ENCODE peak calls at places on chromosomes 11 and 22, in six cellular contexts. One of them, this sample, is unnamed.

GRCh38 chr11:61711493-61711892 is 31.3 kb downstream of the DAGLA start:
- DNase-seq in neuronal stem cell: no peak
- DNase-seq in IMR-90: no peak
- DNase-seq in H9: no peak
- DNase-seq in mesenchymal stem cell: no peak
- DNase-seq in H1: no peak
- DNase-seq in this sample: no peak

GRCh38 chr11:61297741-61298140 is 2.6 kb upstream of the VWCE start:
- DNase-seq in neuronal stem cell: no peak
- DNase-seq in IMR-90: peak
- DNase-seq in H9: no peak
- DNase-seq in mesenchymal stem cell: peak
- DNase-seq in H1: no peak
- DNase-seq in this sample: no peak

GRCh38 chr11:22798890-22799289 is 30.7 kb downstream of the SVIP start:
- DNase-seq in neuronal stem cell: no peak
- DNase-seq in IMR-90: no peak
- DNase-seq in H9: no peak
- DNase-seq in mesenchymal stem cell: no peak
- DNase-seq in H1: no peak
- DNase-seq in this sample: no peak

GRCh38 chr11:27627979-27628378 is 72.3 kb downstream of the BDNF start:
- DNase-seq in neuronal stem cell: no peak
- DNase-seq in IMR-90: no peak
- DNase-seq in H9: no peak
- DNase-seq in mesenchymal stem cell: no peak
- DNase-seq in H1: no peak
- DNase-seq in this sample: no peak

GRCh38 chr11:77322926-77323590 is 21.6 kb upstream of the GDPD4 start:
- DNase-seq in neuronal stem cell: no peak
- DNase-seq in IMR-90: peak
- DNase-seq in H9: no peak
- DNase-seq in mesenchymal stem cell: no peak
- DNase-seq in H1: no peak
- DNase-seq in this sample: no peak

GRCh38 chr11:114036156-114036811 is 23.2 kb upstream of the ZBTB16 start:
- DNase-seq in neuronal stem cell: peak
- DNase-seq in IMR-90: peak
- DNase-seq in H9: peak
- DNase-seq in mesenchymal stem cell: peak
- DNase-seq in H1: peak
- DNase-seq in this sample: peak

GRCh38 chr22:33883961-33884808 is 36.1 kb downstream of the LARGE1 start:
- DNase-seq in neuronal stem cell: no peak
- DNase-seq in IMR-90: no peak
- DNase-seq in H9: no peak
- DNase-seq in mesenchymal stem cell: no peak
- DNase-seq in H1: no peak
- DNase-seq in this sample: no peak

GRCh38 chr22:29606320-29606719 is 2.9 kb downstream of the NF2 start:
- DNase-seq in neuronal stem cell: no peak
- DNase-seq in IMR-90: no peak
- DNase-seq in H9: peak
- DNase-seq in mesenchymal stem cell: no peak
- DNase-seq in H1: no peak
- DNase-seq in this sample: peak

GRCh38 chr11:44464741-44465140 is 100.7 kb upstream of the CD82 start:
- DNase-seq in neuronal stem cell: no peak
- DNase-seq in IMR-90: no peak
- DNase-seq in H9: no peak
- DNase-seq in mesenchymal stem cell: no peak
- DNase-seq in H1: no peak
- DNase-seq in this sample: peak

GRCh38 chr11:72411623-72412532 is 22.5 kb downstream of the CLPB start:
- DNase-seq in neuronal stem cell: no peak
- DNase-seq in IMR-90: no peak
- DNase-seq in H9: no peak
- DNase-seq in mesenchymal stem cell: no peak
- DNase-seq in H1: no peak
- DNase-seq in this sample: peak

GRCh38 chr11:117143390-117143789 is 697 bp upstream of the PAFAH1B2 start:
- DNase-seq in neuronal stem cell: peak
- DNase-seq in IMR-90: peak
- DNase-seq in H9: no peak
- DNase-seq in mesenchymal stem cell: peak
- DNase-seq in H1: no peak
- DNase-seq in this sample: peak

GRCh38 chr11:125724125-125724524 is 22.0 kb upstream of the PATE1 start:
- DNase-seq in neuronal stem cell: no peak
- DNase-seq in IMR-90: peak
- DNase-seq in H9: no peak
- DNase-seq in mesenchymal stem cell: no peak
- DNase-seq in H1: no peak
- DNase-seq in this sample: peak

GRCh38 chr22:41844513-41844912 is 11.6 kb downstream of the SREBF2 start:
- DNase-seq in neuronal stem cell: no peak
- DNase-seq in IMR-90: no peak
- DNase-seq in H9: no peak
- DNase-seq in mesenchymal stem cell: no peak
- DNase-seq in H1: no peak
- DNase-seq in this sample: no peak

GRCh38 chr11:97000481-97000880 is 610.7 kb downstream of the JRKL start:
- DNase-seq in neuronal stem cell: no peak
- DNase-seq in IMR-90: no peak
- DNase-seq in H9: no peak
- DNase-seq in mesenchymal stem cell: no peak
- DNase-seq in H1: no peak
- DNase-seq in this sample: no peak

GRCh38 chr22:39408173-39408572 is 8.6 kb downstream of the TAB1 start:
- DNase-seq in neuronal stem cell: no peak
- DNase-seq in IMR-90: no peak
- DNase-seq in H9: no peak
- DNase-seq in mesenchymal stem cell: no peak
- DNase-seq in H1: no peak
- DNase-seq in this sample: no peak

GRCh38 chr11:48104562-48104924 is 112.1 kb upstream of the OR4B1 start:
- DNase-seq in neuronal stem cell: no peak
- DNase-seq in IMR-90: no peak
- DNase-seq in H9: no peak
- DNase-seq in mesenchymal stem cell: no peak
- DNase-seq in H1: no peak
- DNase-seq in this sample: no peak

GRCh38 chr11:3859373-3859881 is 4.0 kb downstream of the STIM1 start:
- DNase-seq in neuronal stem cell: no peak
- DNase-seq in IMR-90: no peak
- DNase-seq in H9: peak
- DNase-seq in mesenchymal stem cell: no peak
- DNase-seq in H1: no peak
- DNase-seq in this sample: peak

GRCh38 chr11:65615950-65616574 is 486 bp downstream of the PCNX3 start:
- DNase-seq in neuronal stem cell: no peak
- DNase-seq in IMR-90: no peak
- DNase-seq in H9: no peak
- DNase-seq in mesenchymal stem cell: no peak
- DNase-seq in H1: no peak
- DNase-seq in this sample: peak

GRCh38 chr11:35260342-35260985 is 121.5 kb downstream of the CD44 start:
- DNase-seq in neuronal stem cell: no peak
- DNase-seq in IMR-90: peak
- DNase-seq in H9: no peak
- DNase-seq in mesenchymal stem cell: peak
- DNase-seq in H1: no peak
- DNase-seq in this sample: no peak

DNA sequence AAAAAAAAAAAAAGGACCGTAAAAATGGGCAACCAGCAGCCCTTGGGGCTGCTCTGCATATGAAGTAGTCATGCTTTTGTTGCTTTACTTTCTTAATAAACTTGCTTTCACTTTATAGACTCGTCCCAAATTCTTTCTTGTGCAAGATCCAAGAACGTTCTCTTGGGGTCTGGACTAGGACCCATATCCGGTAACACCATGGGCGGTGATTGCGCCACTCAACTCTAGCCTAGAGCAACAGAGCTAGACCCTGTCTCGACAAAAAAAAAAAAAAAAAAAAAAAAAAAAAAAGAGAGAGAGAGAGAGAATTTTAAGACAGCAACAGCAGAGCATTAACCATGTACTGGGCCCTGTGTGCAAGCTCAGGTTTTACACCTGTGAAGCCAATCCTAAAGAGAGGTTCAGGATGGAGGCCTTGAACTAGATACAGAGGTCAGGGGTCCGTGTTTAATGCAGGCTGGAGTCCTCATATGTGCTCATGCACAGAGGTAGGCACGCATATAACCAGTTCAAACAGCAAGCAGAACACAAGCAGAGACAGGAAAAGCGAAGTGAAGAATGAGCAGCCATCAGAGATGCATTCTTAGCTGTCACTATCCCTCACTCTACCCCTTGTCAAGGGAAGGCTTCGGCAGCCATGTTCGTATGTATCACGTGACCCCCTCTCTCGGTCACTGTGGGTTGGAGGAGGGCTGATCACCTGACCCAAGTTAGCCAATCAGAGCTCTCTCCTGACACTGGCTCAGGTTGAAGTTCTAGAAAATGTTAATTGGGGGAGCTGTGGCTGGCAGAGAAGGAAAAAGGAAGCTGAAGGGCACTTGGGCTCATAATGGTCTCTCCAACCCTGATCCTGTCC is 16.7 kb upstream of the SYT12 start:
- DNase-seq in neuronal stem cell: no peak
- DNase-seq in IMR-90: no peak
- DNase-seq in H9: peak
- DNase-seq in mesenchymal stem cell: no peak
- DNase-seq in H1: no peak
- DNase-seq in this sample: peak
- H2BK15ac ChIP-seq in neuronal stem cell: no peak
- H2BK15ac ChIP-seq in IMR-90: no peak
- H2BK15ac ChIP-seq in H9: no peak
- H2BK15ac ChIP-seq in mesenchymal stem cell: no peak
- H2BK15ac ChIP-seq in H1: peak
- H2BK15ac ChIP-seq in this sample: no peak

DNA sequence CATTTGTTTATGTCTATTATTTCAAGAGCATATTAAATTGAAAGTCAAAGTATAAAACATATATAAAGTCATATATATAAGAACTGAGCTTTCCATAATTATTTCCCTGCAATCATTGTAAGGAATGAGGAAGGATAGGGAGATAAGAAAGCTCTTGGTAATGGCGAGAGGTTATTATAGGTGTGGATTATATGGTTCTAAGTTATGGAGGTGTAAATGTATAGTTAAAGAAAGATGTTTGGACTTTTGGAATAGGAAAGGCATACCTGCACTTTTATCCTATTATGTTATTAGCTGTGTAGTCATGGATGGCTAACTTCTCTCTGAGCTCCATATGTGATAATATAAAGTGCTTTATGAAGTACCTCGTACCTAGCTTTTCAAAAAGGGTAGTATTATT is 127.6 kb downstream of the LUZP2 start:
- DNase-seq in neuronal stem cell: no peak
- DNase-seq in IMR-90: no peak
- DNase-seq in H9: no peak
- DNase-seq in mesenchymal stem cell: no peak
- DNase-seq in H1: no peak
- DNase-seq in this sample: no peak
- H2BK15ac ChIP-seq in neuronal stem cell: no peak
- H2BK15ac ChIP-seq in IMR-90: no peak
- H2BK15ac ChIP-seq in H9: no peak
- H2BK15ac ChIP-seq in mesenchymal stem cell: no peak
- H2BK15ac ChIP-seq in H1: no peak
- H2BK15ac ChIP-seq in this sample: no peak

GRCh38 chr11:70541699-70542098 is 143.4 kb downstream of the CTTN start:
- DNase-seq in neuronal stem cell: no peak
- DNase-seq in IMR-90: no peak
- DNase-seq in H9: no peak
- DNase-seq in mesenchymal stem cell: no peak
- DNase-seq in H1: no peak
- DNase-seq in this sample: no peak
- H2BK15ac ChIP-seq in neuronal stem cell: peak
- H2BK15ac ChIP-seq in IMR-90: no peak
- H2BK15ac ChIP-seq in H9: no peak
- H2BK15ac ChIP-seq in mesenchymal stem cell: no peak
- H2BK15ac ChIP-seq in H1: no peak
- H2BK15ac ChIP-seq in this sample: no peak

GRCh38 chr11:15346907-15347306 is 232.2 kb downstream of the INSC start:
- DNase-seq in neuronal stem cell: no peak
- DNase-seq in IMR-90: no peak
- DNase-seq in H9: no peak
- DNase-seq in mesenchymal stem cell: no peak
- DNase-seq in H1: no peak
- DNase-seq in this sample: no peak
- H2BK15ac ChIP-seq in neuronal stem cell: no peak
- H2BK15ac ChIP-seq in IMR-90: no peak
- H2BK15ac ChIP-seq in H9: no peak
- H2BK15ac ChIP-seq in mesenchymal stem cell: no peak
- H2BK15ac ChIP-seq in H1: no peak
- H2BK15ac ChIP-seq in this sample: no peak

DNA sequence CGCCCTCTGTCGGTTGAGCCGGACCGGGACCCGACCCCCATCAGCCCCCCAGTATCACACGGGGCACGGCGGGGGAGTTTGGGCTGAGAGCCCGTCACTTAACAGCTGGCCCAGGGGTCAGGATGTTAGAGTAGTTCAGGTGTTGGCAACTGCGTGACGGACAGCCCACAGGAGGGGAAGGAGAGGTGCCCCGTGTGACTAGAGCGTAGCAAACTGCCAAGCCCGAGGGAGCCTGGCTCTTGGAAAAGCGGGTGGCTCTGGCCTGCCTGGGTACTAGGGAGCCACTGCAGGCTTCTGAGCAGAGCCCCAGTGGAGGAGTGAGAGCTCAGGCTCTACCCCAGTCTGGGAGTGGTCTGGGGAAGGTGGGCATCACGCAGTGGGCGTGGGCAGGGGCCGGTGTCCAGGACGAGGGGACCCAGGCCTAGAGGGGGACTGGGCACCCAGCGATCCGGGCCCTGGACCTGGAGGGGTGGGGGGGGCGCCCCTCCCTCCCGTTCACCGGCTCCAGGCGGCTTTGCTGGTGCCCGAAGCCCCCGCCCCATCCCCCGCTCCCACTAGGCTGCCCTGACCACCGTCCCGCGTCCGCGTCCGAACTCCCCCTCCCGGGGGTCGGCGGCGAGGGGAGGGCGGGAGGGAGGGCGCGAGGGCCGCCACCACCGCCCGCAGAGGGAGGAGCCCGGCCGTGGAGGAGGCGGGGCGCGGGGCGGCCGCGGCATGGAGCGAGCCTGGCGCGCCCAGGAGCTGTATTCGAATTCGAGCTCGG is 24.4 kb downstream of the SHANK3 start:
- DNase-seq in neuronal stem cell: peak
- DNase-seq in IMR-90: no peak
- DNase-seq in H9: peak
- DNase-seq in mesenchymal stem cell: peak
- DNase-seq in H1: no peak
- DNase-seq in this sample: peak
- H2BK15ac ChIP-seq in neuronal stem cell: peak
- H2BK15ac ChIP-seq in IMR-90: no peak
- H2BK15ac ChIP-seq in H9: no peak
- H2BK15ac ChIP-seq in mesenchymal stem cell: peak
- H2BK15ac ChIP-seq in H1: no peak
- H2BK15ac ChIP-seq in this sample: no peak

This sample was measured in mesendoderm.